ENCODE peak calls at places on chromosome 6, in nine cellular contexts. One of them, this sample, is unnamed.

GRCh38 chr6:22737331-22737730 is 168.0 kb downstream of the HDGFL1 start:
- DNase-seq in NCI-H1930: no peak
- DNase-seq in neuronal stem cell: peak
- DNase-seq in HT1080: peak
- DNase-seq in foreskin keratinocyte: peak
- DNase-seq in thoracic aorta: no peak
- DNase-seq in PC-9: no peak
- DNase-seq in AG09309: peak
- DNase-seq in activated naive CD8-positive, alpha-beta T cell treated with anti-CD3 and anti-CD28 coated beads for 36 hours: no peak
- DNase-seq in this sample: no peak

GRCh38 chr6:4008324-4009047 is 70.5 kb downstream of the FAM217A start:
- DNase-seq in NCI-H1930: peak
- DNase-seq in neuronal stem cell: no peak
- DNase-seq in HT1080: peak
- DNase-seq in foreskin keratinocyte: peak
- DNase-seq in thoracic aorta: no peak
- DNase-seq in PC-9: peak
- DNase-seq in AG09309: peak
- DNase-seq in activated naive CD8-positive, alpha-beta T cell treated with anti-CD3 and anti-CD28 coated beads for 36 hours: no peak
- DNase-seq in this sample: no peak

GRCh38 chr6:4610256-4610655 is 165.9 kb upstream of the CDYL start:
- DNase-seq in NCI-H1930: no peak
- DNase-seq in neuronal stem cell: no peak
- DNase-seq in HT1080: peak
- DNase-seq in foreskin keratinocyte: no peak
- DNase-seq in thoracic aorta: no peak
- DNase-seq in PC-9: no peak
- DNase-seq in AG09309: no peak
- DNase-seq in activated naive CD8-positive, alpha-beta T cell treated with anti-CD3 and anti-CD28 coated beads for 36 hours: no peak
- DNase-seq in this sample: peak

GRCh38 chr6:39037707-39038106 is 10.9 kb upstream of the GLP1R start:
- DNase-seq in NCI-H1930: no peak
- DNase-seq in neuronal stem cell: no peak
- DNase-seq in HT1080: no peak
- DNase-seq in foreskin keratinocyte: no peak
- DNase-seq in thoracic aorta: no peak
- DNase-seq in PC-9: no peak
- DNase-seq in AG09309: no peak
- DNase-seq in activated naive CD8-positive, alpha-beta T cell treated with anti-CD3 and anti-CD28 coated beads for 36 hours: no peak
- DNase-seq in this sample: no peak

GRCh38 chr6:138004423-138005287 is 102.6 kb downstream of the PERP start:
- DNase-seq in NCI-H1930: peak
- DNase-seq in neuronal stem cell: no peak
- DNase-seq in HT1080: peak
- DNase-seq in foreskin keratinocyte: peak
- DNase-seq in thoracic aorta: no peak
- DNase-seq in PC-9: peak
- DNase-seq in AG09309: peak
- DNase-seq in activated naive CD8-positive, alpha-beta T cell treated with anti-CD3 and anti-CD28 coated beads for 36 hours: no peak
- DNase-seq in this sample: no peak

GRCh38 chr6:105824732-105825131 is 261.4 kb upstream of the PRDM1 start:
- DNase-seq in NCI-H1930: no peak
- DNase-seq in neuronal stem cell: no peak
- DNase-seq in HT1080: no peak
- DNase-seq in foreskin keratinocyte: no peak
- DNase-seq in thoracic aorta: no peak
- DNase-seq in PC-9: no peak
- DNase-seq in AG09309: peak
- DNase-seq in activated naive CD8-positive, alpha-beta T cell treated with anti-CD3 and anti-CD28 coated beads for 36 hours: no peak
- DNase-seq in this sample: no peak

GRCh38 chr6:148463671-148464070 is 121.0 kb downstream of the SASH1 start:
- DNase-seq in NCI-H1930: no peak
- DNase-seq in neuronal stem cell: no peak
- DNase-seq in HT1080: no peak
- DNase-seq in foreskin keratinocyte: no peak
- DNase-seq in thoracic aorta: no peak
- DNase-seq in PC-9: no peak
- DNase-seq in AG09309: no peak
- DNase-seq in activated naive CD8-positive, alpha-beta T cell treated with anti-CD3 and anti-CD28 coated beads for 36 hours: no peak
- DNase-seq in this sample: no peak

GRCh38 chr6:158789115-158789917 is 29.9 kb downstream of the EZR start:
- DNase-seq in NCI-H1930: no peak
- DNase-seq in neuronal stem cell: no peak
- DNase-seq in HT1080: no peak
- DNase-seq in foreskin keratinocyte: no peak
- DNase-seq in thoracic aorta: no peak
- DNase-seq in PC-9: no peak
- DNase-seq in AG09309: no peak
- DNase-seq in activated naive CD8-positive, alpha-beta T cell treated with anti-CD3 and anti-CD28 coated beads for 36 hours: no peak
- DNase-seq in this sample: no peak

GRCh38 chr6:148650941-148651540 is 95.8 kb upstream of the UST start:
- DNase-seq in NCI-H1930: no peak
- DNase-seq in neuronal stem cell: no peak
- DNase-seq in HT1080: no peak
- DNase-seq in foreskin keratinocyte: no peak
- DNase-seq in thoracic aorta: no peak
- DNase-seq in PC-9: no peak
- DNase-seq in AG09309: no peak
- DNase-seq in activated naive CD8-positive, alpha-beta T cell treated with anti-CD3 and anti-CD28 coated beads for 36 hours: no peak
- DNase-seq in this sample: no peak

GRCh38 chr6:39079726-39080125 is 31.1 kb downstream of the GLP1R start:
- DNase-seq in NCI-H1930: no peak
- DNase-seq in neuronal stem cell: no peak
- DNase-seq in HT1080: no peak
- DNase-seq in foreskin keratinocyte: no peak
- DNase-seq in thoracic aorta: no peak
- DNase-seq in PC-9: no peak
- DNase-seq in AG09309: no peak
- DNase-seq in activated naive CD8-positive, alpha-beta T cell treated with anti-CD3 and anti-CD28 coated beads for 36 hours: no peak
- DNase-seq in this sample: no peak

This sample was measured in psoas muscle.